ENCODE peak calls at places on chromosome 2, in ten cellular contexts. One of them, this sample, is unnamed.

GRCh38 chr2:79887747-79888374 is 375.0 kb downstream of the CTNNA2 start:
- DNase-seq in AG04449: peak; percentile 19
- DNase-seq in left ventricle myocardium inferior: no peak
- DNase-seq in nephron progenitor cell: peak; percentile 50
- DNase-seq in neural crest cell: peak; percentile 43
- DNase-seq in tibial artery: no peak
- DNase-seq in cardiac muscle cell: peak; percentile 71
- DNase-seq in brain microvascular endothelial cell: peak; percentile 48
- DNase-seq in fibroblast of pulmonary artery: peak; percentile 75
- DNase-seq in HCT116: peak; percentile 31
- DNase-seq in this sample: peak; percentile 28

GRCh38 chr2:24813645-24814257 is 20.5 kb downstream of the CENPO start:
- DNase-seq in AG04449: no peak
- DNase-seq in left ventricle myocardium inferior: no peak
- DNase-seq in nephron progenitor cell: no peak
- DNase-seq in neural crest cell: no peak
- DNase-seq in tibial artery: no peak
- DNase-seq in cardiac muscle cell: no peak
- DNase-seq in brain microvascular endothelial cell: no peak
- DNase-seq in fibroblast of pulmonary artery: no peak
- DNase-seq in HCT116: no peak
- DNase-seq in this sample: no peak

GRCh38 chr2:199659207-199659606 is 191.8 kb downstream of the FTCDNL1 start:
- DNase-seq in AG04449: no peak
- DNase-seq in left ventricle myocardium inferior: peak; percentile 46
- DNase-seq in nephron progenitor cell: peak; percentile 72
- DNase-seq in neural crest cell: peak; percentile 63
- DNase-seq in tibial artery: no peak
- DNase-seq in cardiac muscle cell: peak; percentile 42
- DNase-seq in brain microvascular endothelial cell: peak; percentile 17
- DNase-seq in fibroblast of pulmonary artery: peak; percentile 6
- DNase-seq in HCT116: no peak
- DNase-seq in this sample: no peak

GRCh38 chr2:144032566-144032965 is 487.4 kb downstream of the ZEB2 start:
- DNase-seq in AG04449: peak; percentile 49
- DNase-seq in left ventricle myocardium inferior: no peak
- DNase-seq in nephron progenitor cell: no peak
- DNase-seq in neural crest cell: no peak
- DNase-seq in tibial artery: no peak
- DNase-seq in cardiac muscle cell: peak; percentile 68
- DNase-seq in brain microvascular endothelial cell: no peak
- DNase-seq in fibroblast of pulmonary artery: peak; percentile 56
- DNase-seq in HCT116: no peak
- DNase-seq in this sample: no peak

GRCh38 chr2:66171530-66171929 is 263.4 kb upstream of the MEIS1 start:
- DNase-seq in AG04449: no peak
- DNase-seq in left ventricle myocardium inferior: no peak
- DNase-seq in nephron progenitor cell: peak; percentile 15
- DNase-seq in neural crest cell: no peak
- DNase-seq in tibial artery: no peak
- DNase-seq in cardiac muscle cell: no peak
- DNase-seq in brain microvascular endothelial cell: no peak
- DNase-seq in fibroblast of pulmonary artery: no peak
- DNase-seq in HCT116: no peak
- DNase-seq in this sample: no peak

GRCh38 chr2:19101968-19102367 is 256.5 kb downstream of the OSR1 start:
- DNase-seq in AG04449: no peak
- DNase-seq in left ventricle myocardium inferior: no peak
- DNase-seq in nephron progenitor cell: no peak
- DNase-seq in neural crest cell: no peak
- DNase-seq in tibial artery: no peak
- DNase-seq in cardiac muscle cell: no peak
- DNase-seq in brain microvascular endothelial cell: no peak
- DNase-seq in fibroblast of pulmonary artery: no peak
- DNase-seq in HCT116: no peak
- DNase-seq in this sample: no peak

GRCh38 chr2:4024561-4024960 is 321.2 kb downstream of the DCDC2C start:
- DNase-seq in AG04449: no peak
- DNase-seq in left ventricle myocardium inferior: no peak
- DNase-seq in nephron progenitor cell: no peak
- DNase-seq in neural crest cell: no peak
- DNase-seq in tibial artery: no peak
- DNase-seq in cardiac muscle cell: no peak
- DNase-seq in brain microvascular endothelial cell: no peak
- DNase-seq in fibroblast of pulmonary artery: no peak
- DNase-seq in HCT116: no peak
- DNase-seq in this sample: no peak

GRCh38 chr2:47269316-47270232 is 114.5 kb upstream of the STPG4 start:
- DNase-seq in AG04449: peak; percentile 91
- DNase-seq in left ventricle myocardium inferior: peak; percentile 22
- DNase-seq in nephron progenitor cell: no peak
- DNase-seq in neural crest cell: no peak
- DNase-seq in tibial artery: peak; percentile 84
- DNase-seq in cardiac muscle cell: peak; percentile 89
- DNase-seq in brain microvascular endothelial cell: peak; percentile 97
- DNase-seq in fibroblast of pulmonary artery: peak; percentile 96
- DNase-seq in HCT116: peak; percentile 64
- DNase-seq in this sample: no peak

GRCh38 chr2:19863303-19864041 is 38.3 kb downstream of the TTC32 start:
- DNase-seq in AG04449: no peak
- DNase-seq in left ventricle myocardium inferior: peak; percentile 69
- DNase-seq in nephron progenitor cell: peak; percentile 85
- DNase-seq in neural crest cell: peak; percentile 72
- DNase-seq in tibial artery: peak; percentile 88
- DNase-seq in cardiac muscle cell: peak; percentile 63
- DNase-seq in brain microvascular endothelial cell: peak; percentile 31
- DNase-seq in fibroblast of pulmonary artery: peak; percentile 53
- DNase-seq in HCT116: peak; percentile 23
- DNase-seq in this sample: peak; percentile 87

GRCh38 chr2:104853926-104854506 is at the start of gene POU3F3:
- DNase-seq in AG04449: no peak
- DNase-seq in left ventricle myocardium inferior: peak; percentile 53
- DNase-seq in nephron progenitor cell: peak; percentile 88
- DNase-seq in neural crest cell: peak; percentile 90
- DNase-seq in tibial artery: peak; percentile 85
- DNase-seq in cardiac muscle cell: peak; percentile 23
- DNase-seq in brain microvascular endothelial cell: no peak
- DNase-seq in fibroblast of pulmonary artery: no peak
- DNase-seq in HCT116: no peak
- DNase-seq in this sample: peak; percentile 46

GRCh38 chr2:25388491-25388890 is 46.8 kb upstream of the DNMT3A start:
- DNase-seq in AG04449: no peak
- DNase-seq in left ventricle myocardium inferior: no peak
- DNase-seq in nephron progenitor cell: no peak
- DNase-seq in neural crest cell: no peak
- DNase-seq in tibial artery: peak; percentile 3
- DNase-seq in cardiac muscle cell: no peak
- DNase-seq in brain microvascular endothelial cell: no peak
- DNase-seq in fibroblast of pulmonary artery: no peak
- DNase-seq in HCT116: no peak
- DNase-seq in this sample: no peak

GRCh38 chr2:241314181-241314932 is 1.1 kb downstream of the HDLBP start:
- DNase-seq in AG04449: no peak
- DNase-seq in left ventricle myocardium inferior: no peak
- DNase-seq in nephron progenitor cell: no peak
- DNase-seq in neural crest cell: no peak
- DNase-seq in tibial artery: no peak
- DNase-seq in cardiac muscle cell: peak; percentile 59
- DNase-seq in brain microvascular endothelial cell: peak; percentile 34
- DNase-seq in fibroblast of pulmonary artery: peak; percentile 69
- DNase-seq in HCT116: peak; percentile 8
- DNase-seq in this sample: no peak

GRCh38 chr2:112690853-112691390 is 29.9 kb upstream of the NT5DC4 start:
- DNase-seq in AG04449: no peak
- DNase-seq in left ventricle myocardium inferior: peak; percentile 53
- DNase-seq in nephron progenitor cell: peak; percentile 34
- DNase-seq in neural crest cell: peak; percentile 22
- DNase-seq in tibial artery: peak; percentile 79
- DNase-seq in cardiac muscle cell: peak; percentile 70
- DNase-seq in brain microvascular endothelial cell: peak; percentile 50
- DNase-seq in fibroblast of pulmonary artery: peak; percentile 67
- DNase-seq in HCT116: peak; percentile 56
- DNase-seq in this sample: peak; percentile 66

GRCh38 chr2:46568212-46569009 is 89.0 kb downstream of the TMEM247 start:
- DNase-seq in AG04449: no peak
- DNase-seq in left ventricle myocardium inferior: no peak
- DNase-seq in nephron progenitor cell: no peak
- DNase-seq in neural crest cell: no peak
- DNase-seq in tibial artery: no peak
- DNase-seq in cardiac muscle cell: no peak
- DNase-seq in brain microvascular endothelial cell: no peak
- DNase-seq in fibroblast of pulmonary artery: no peak
- DNase-seq in HCT116: no peak
- DNase-seq in this sample: no peak

GRCh38 chr2:219430633-219431615 is 3.7 kb upstream of the SPEG start:
- DNase-seq in AG04449: no peak
- DNase-seq in left ventricle myocardium inferior: peak; percentile 74
- DNase-seq in nephron progenitor cell: no peak
- DNase-seq in neural crest cell: no peak
- DNase-seq in tibial artery: peak; percentile 88
- DNase-seq in cardiac muscle cell: peak; percentile 53
- DNase-seq in brain microvascular endothelial cell: no peak
- DNase-seq in fibroblast of pulmonary artery: peak; percentile 56
- DNase-seq in HCT116: no peak
- DNase-seq in this sample: no peak
- TF ChIP-seq CTCF in AG04449: peak; percentile 48
- TF ChIP-seq CTCF in left ventricle myocardium inferior: peak; percentile 36
- TF ChIP-seq CTCF in nephron progenitor cell: no peak
- TF ChIP-seq CTCF in neural crest cell: no peak
- TF ChIP-seq CTCF in tibial artery: peak; percentile 45
- TF ChIP-seq CTCF in cardiac muscle cell: peak; percentile 15
- TF ChIP-seq CTCF in brain microvascular endothelial cell: peak; percentile 51
- TF ChIP-seq CTCF in fibroblast of pulmonary artery: peak; percentile 18
- TF ChIP-seq CTCF in HCT116: peak; percentile 53
- TF ChIP-seq CTCF in this sample: no peak

DNA sequence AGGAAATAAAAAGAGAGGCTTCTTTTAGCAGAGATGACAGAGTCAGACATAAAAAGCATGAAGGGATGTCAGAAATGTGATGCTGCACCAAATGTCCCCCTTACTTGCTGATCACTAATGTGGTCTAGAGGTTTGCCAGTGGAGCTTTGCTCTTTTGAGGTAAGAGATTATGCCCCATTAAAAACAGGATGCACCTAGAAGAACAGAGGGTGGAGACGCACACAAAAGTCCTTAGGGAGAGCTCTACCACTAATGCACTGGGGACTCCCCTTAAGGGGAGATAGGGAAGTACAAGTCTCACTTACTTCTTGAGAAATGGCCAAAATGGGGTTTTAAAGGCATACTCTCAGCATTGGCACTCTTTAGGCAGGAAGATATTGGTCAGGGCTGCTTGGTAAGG is 16.8 kb upstream of the SCYGR1 start:
- DNase-seq in AG04449: no peak
- DNase-seq in left ventricle myocardium inferior: no peak
- DNase-seq in nephron progenitor cell: no peak
- DNase-seq in neural crest cell: no peak
- DNase-seq in tibial artery: no peak
- DNase-seq in cardiac muscle cell: no peak
- DNase-seq in brain microvascular endothelial cell: no peak
- DNase-seq in fibroblast of pulmonary artery: no peak
- DNase-seq in HCT116: no peak
- DNase-seq in this sample: no peak
- TF ChIP-seq CTCF in AG04449: no peak
- TF ChIP-seq CTCF in left ventricle myocardium inferior: no peak
- TF ChIP-seq CTCF in nephron progenitor cell: no peak
- TF ChIP-seq CTCF in neural crest cell: no peak
- TF ChIP-seq CTCF in tibial artery: no peak
- TF ChIP-seq CTCF in cardiac muscle cell: no peak
- TF ChIP-seq CTCF in brain microvascular endothelial cell: no peak
- TF ChIP-seq CTCF in fibroblast of pulmonary artery: no peak
- TF ChIP-seq CTCF in HCT116: no peak
- TF ChIP-seq CTCF in this sample: no peak

GRCh38 chr2:203909946-203910476 is 26.6 kb upstream of the ICOS start:
- DNase-seq in AG04449: no peak
- DNase-seq in left ventricle myocardium inferior: no peak
- DNase-seq in nephron progenitor cell: no peak
- DNase-seq in neural crest cell: no peak
- DNase-seq in tibial artery: no peak
- DNase-seq in cardiac muscle cell: no peak
- DNase-seq in brain microvascular endothelial cell: no peak
- DNase-seq in fibroblast of pulmonary artery: no peak
- DNase-seq in HCT116: no peak
- DNase-seq in this sample: no peak
- TF ChIP-seq CTCF in AG04449: no peak
- TF ChIP-seq CTCF in left ventricle myocardium inferior: no peak
- TF ChIP-seq CTCF in nephron progenitor cell: no peak
- TF ChIP-seq CTCF in neural crest cell: no peak
- TF ChIP-seq CTCF in tibial artery: no peak
- TF ChIP-seq CTCF in cardiac muscle cell: no peak
- TF ChIP-seq CTCF in brain microvascular endothelial cell: no peak
- TF ChIP-seq CTCF in fibroblast of pulmonary artery: no peak
- TF ChIP-seq CTCF in HCT116: no peak
- TF ChIP-seq CTCF in this sample: no peak

DNA sequence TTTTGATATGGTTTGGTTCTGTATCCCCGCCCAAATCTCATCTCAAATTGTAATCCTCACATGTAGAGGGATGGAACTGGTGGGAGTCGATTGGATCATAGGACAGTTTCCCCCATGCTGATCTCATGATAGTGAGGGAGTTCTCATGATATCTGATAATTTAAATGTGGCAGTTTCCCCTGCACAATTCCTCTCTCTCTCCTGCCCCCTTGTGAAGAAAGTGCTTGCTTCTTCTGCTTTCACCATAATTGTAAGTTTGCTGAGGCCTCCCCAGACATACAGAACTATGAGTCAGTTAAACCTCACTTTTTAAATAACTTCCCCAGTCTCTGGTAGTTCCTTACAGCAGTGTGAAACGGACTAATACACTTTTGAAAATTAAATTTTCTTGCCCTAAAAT is 12.3 kb upstream of the KCNJ3 start:
- DNase-seq in AG04449: no peak
- DNase-seq in left ventricle myocardium inferior: no peak
- DNase-seq in nephron progenitor cell: no peak
- DNase-seq in neural crest cell: no peak
- DNase-seq in tibial artery: no peak
- DNase-seq in cardiac muscle cell: no peak
- DNase-seq in brain microvascular endothelial cell: no peak
- DNase-seq in fibroblast of pulmonary artery: no peak
- DNase-seq in HCT116: no peak
- DNase-seq in this sample: no peak
- TF ChIP-seq CTCF in AG04449: no peak
- TF ChIP-seq CTCF in left ventricle myocardium inferior: no peak
- TF ChIP-seq CTCF in nephron progenitor cell: no peak
- TF ChIP-seq CTCF in neural crest cell: no peak
- TF ChIP-seq CTCF in tibial artery: peak; percentile 16
- TF ChIP-seq CTCF in cardiac muscle cell: no peak
- TF ChIP-seq CTCF in brain microvascular endothelial cell: peak; percentile 27
- TF ChIP-seq CTCF in fibroblast of pulmonary artery: no peak
- TF ChIP-seq CTCF in HCT116: peak; percentile 13
- TF ChIP-seq CTCF in this sample: no peak